ENCODE peak calls at places on chromosome 3, in seven cellular contexts. P is lower lobe of right lung, G is tibial artery, O is mesothelial cell of epicardium, W is HCT116, M is Panc1, K is HepG2. Y is an unnamed sample.

GRCh38 chr3:192802957-192803899 is 75.9 kb upstream of the FGF12 start:
- DNase-seq in P (no peak), G (no peak), O (no peak), W (peak), M (no peak), K (peak), Y (peak)

GRCh38 chr3:27325419-27325818 is 43.8 kb downstream of the NEK10 start:
- DNase-seq in P (no peak), G (no peak), O (no peak), W (no peak), M (no peak), K (no peak), Y (no peak)

GRCh38 chr3:191217331-191217730 is 18.3 kb downstream of the OSTN start:
- DNase-seq in P (no peak), G (no peak), O (no peak), W (no peak), M (no peak), K (no peak), Y (peak)

GRCh38 chr3:156507285-156507684 is 47.6 kb downstream of the SSR3 start:
- DNase-seq in P (no peak), G (no peak), O (no peak), W (no peak), M (no peak), K (no peak), Y (peak)

GRCh38 chr3:103440539-103441113 is 1005.8 kb downstream of the ZPLD1 start:
- DNase-seq in P (no peak), G (no peak), O (no peak), W (peak), M (no peak), K (no peak), Y (no peak)

GRCh38 chr3:151561878-151562277 is 101.0 kb upstream of the IGSF10 start:
- DNase-seq in P (no peak), G (no peak), O (no peak), W (no peak), M (no peak), K (no peak), Y (peak)

GRCh38 chr3:62892951-62893350 is 17.7 kb upstream of the CADPS start:
- DNase-seq in P (no peak), G (no peak), O (no peak), W (no peak), M (no peak), K (no peak), Y (no peak)

GRCh38 chr3:53159415-53160135 is 1.4 kb upstream of the PRKCD start:
- DNase-seq in P (no peak), G (no peak), O (no peak), W (no peak), M (no peak), K (peak), Y (no peak)

GRCh38 chr3:36597422-36597821 is 166.9 kb downstream of the DCLK3 start:
- DNase-seq in P (no peak), G (no peak), O (no peak), W (no peak), M (no peak), K (no peak), Y (peak)

GRCh38 chr3:30613135-30613825 is 6.9 kb downstream of the TGFBR2 start:
- DNase-seq in P (no peak), G (no peak), O (no peak), W (no peak), M (no peak), K (no peak), Y (no peak)

GRCh38 chr3:104685492-104685891 is 681.2 kb upstream of the ALCAM start:
- DNase-seq in P (no peak), G (no peak), O (no peak), W (no peak), M (no peak), K (no peak), Y (no peak)

GRCh38 chr3:74489393-74489792 is 125.1 kb downstream of the CNTN3 start:
- DNase-seq in P (no peak), G (no peak), O (no peak), W (no peak), M (no peak), K (no peak), Y (no peak)

GRCh38 chr3:174957081-174957480 is 97.9 kb downstream of the NAALADL2 start:
- DNase-seq in P (no peak), G (no peak), O (no peak), W (no peak), M (no peak), K (no peak), Y (peak)

GRCh38 chr3:13539671-13540070 is 9.3 kb upstream of the FBLN2 start:
- DNase-seq in P (no peak), G (peak), O (no peak), W (no peak), M (no peak), K (no peak), Y (no peak)

GRCh38 chr3:143436231-143436930 is 316.8 kb downstream of the CHST2 start:
- DNase-seq in P (no peak), G (no peak), O (no peak), W (no peak), M (no peak), K (no peak), Y (peak)

GRCh38 chr3:128554100-128554464 is 61.1 kb upstream of the GATA2 start:
- DNase-seq in P (no peak), G (peak), O (no peak), W (no peak), M (no peak), K (peak), Y (peak)

GRCh38 chr3:112773864-112774263 is 72.8 kb downstream of the CD200R1L start:
- DNase-seq in P (peak), G (no peak), O (no peak), W (no peak), M (peak), K (no peak), Y (peak)

GRCh38 chr3:8657804-8658311 is 13.3 kb upstream of the SSUH2 start:
- DNase-seq in P (no peak), G (peak), O (no peak), W (no peak), M (no peak), K (no peak), Y (no peak)

GRCh38 chr3:42095540-42095939 is 4.4 kb downstream of the TRAK1 start:
- DNase-seq in P (no peak), G (no peak), O (no peak), W (no peak), M (no peak), K (no peak), Y (no peak)

GRCh38 chr3:181623924-181624694 is 87.6 kb upstream of the SOX2 start:
- DNase-seq in P (no peak), G (no peak), O (no peak), W (peak), M (no peak), K (no peak), Y (peak)

GRCh38 chr3:25455316-25456232 is 27.5 kb downstream of the RARB start:
- DNase-seq in P (no peak), G (peak), O (no peak), W (no peak), M (no peak), K (no peak), Y (peak)

GRCh38 chr3:102006812-102007485 is 157.6 kb downstream of the NFKBIZ start:
- DNase-seq in P (no peak), G (peak), O (no peak), W (no peak), M (peak), K (no peak), Y (peak)

GRCh38 chr3:122458992-122459391 is 43.1 kb upstream of the WDR5B start:
- DNase-seq in P (no peak), G (no peak), O (no peak), W (peak), M (no peak), K (no peak), Y (peak)

GRCh38 chr3:188037116-188037718 is 116.7 kb upstream of the LPP start:
- DNase-seq in P (no peak), G (no peak), O (no peak), W (peak), M (no peak), K (peak), Y (peak)

GRCh38 chr3:40720863-40721262 is 196.1 kb downstream of the ZNF621 start:
- DNase-seq in P (no peak), G (no peak), O (no peak), W (no peak), M (no peak), K (no peak), Y (peak)

GRCh38 chr3:55639886-55640765 is 153.0 kb upstream of the WNT5A start:
- DNase-seq in P (no peak), G (no peak), O (no peak), W (no peak), M (no peak), K (no peak), Y (no peak)

GRCh38 chr3:189748046-189748445 is 116.9 kb downstream of the TP63 start:
- DNase-seq in P (no peak), G (no peak), O (no peak), W (no peak), M (no peak), K (no peak), Y (no peak)

GRCh38 chr3:165359005-165359404 is 162.8 kb upstream of the SLITRK3 start:
- DNase-seq in P (no peak), G (no peak), O (no peak), W (no peak), M (no peak), K (no peak), Y (no peak)

GRCh38 chr3:106957021-106957420 is 420.2 kb upstream of the CCDC54 start:
- DNase-seq in P (no peak), G (no peak), O (no peak), W (no peak), M (no peak), K (no peak), Y (peak)

GRCh38 chr3:189685854-189686253 is 54.7 kb downstream of the TP63 start:
- DNase-seq in P (no peak), G (no peak), O (no peak), W (peak), M (no peak), K (peak), Y (peak)

GRCh38 chr3:14879161-14879888 is 60.6 kb downstream of the FGD5 start:
- DNase-seq in P (no peak), G (peak), O (no peak), W (no peak), M (no peak), K (no peak), Y (peak)

GRCh38 chr3:41035445-41036022 is 163.8 kb upstream of the CTNNB1 start:
- DNase-seq in P (no peak), G (no peak), O (no peak), W (no peak), M (no peak), K (no peak), Y (no peak)

GRCh38 chr3:140906785-140907184 is 34.9 kb upstream of the SLC25A36 start:
- DNase-seq in P (no peak), G (no peak), O (no peak), W (no peak), M (no peak), K (no peak), Y (no peak)

GRCh38 chr3:73451276-73451973 is 173.3 kb downstream of the PDZRN3 start:
- DNase-seq in P (no peak), G (no peak), O (no peak), W (no peak), M (no peak), K (no peak), Y (peak)

GRCh38 chr3:119831022-119831421 is 49.1 kb downstream of the NR1I2 start:
- DNase-seq in P (no peak), G (no peak), O (no peak), W (no peak), M (no peak), K (no peak), Y (no peak)

GRCh38 chr3:177345049-177345972 is 148.0 kb upstream of the TBL1XR1 start:
- DNase-seq in P (peak), G (peak), O (peak), W (peak), M (peak), K (peak), Y (peak)

GRCh38 chr3:11535207-11535960 is 108.3 kb downstream of the VGLL4 start:
- DNase-seq in P (no peak), G (no peak), O (no peak), W (no peak), M (no peak), K (no peak), Y (no peak)

GRCh38 chr3:11534011-11534782 is 109.5 kb downstream of the VGLL4 start:
- DNase-seq in P (no peak), G (peak), O (no peak), W (no peak), M (no peak), K (no peak), Y (no peak)

GRCh38 chr3:11534783-11535081 is 109.0 kb downstream of the VGLL4 start:
- DNase-seq in P (no peak), G (no peak), O (no peak), W (no peak), M (no peak), K (no peak), Y (no peak)

GRCh38 chr3:11536936-11537612 is 106.6 kb downstream of the VGLL4 start:
- DNase-seq in P (no peak), G (no peak), O (no peak), W (no peak), M (no peak), K (no peak), Y (no peak)

GRCh38 chr3:11536132-11536935 is 107.4 kb downstream of the VGLL4 start:
- DNase-seq in P (no peak), G (peak), O (no peak), W (no peak), M (no peak), K (peak), Y (no peak)
- TF ChIP-seq CTCF in P (no peak), G (no peak), O (no peak), W (no peak), M (no peak), K (peak), Y (no peak)

DNA sequence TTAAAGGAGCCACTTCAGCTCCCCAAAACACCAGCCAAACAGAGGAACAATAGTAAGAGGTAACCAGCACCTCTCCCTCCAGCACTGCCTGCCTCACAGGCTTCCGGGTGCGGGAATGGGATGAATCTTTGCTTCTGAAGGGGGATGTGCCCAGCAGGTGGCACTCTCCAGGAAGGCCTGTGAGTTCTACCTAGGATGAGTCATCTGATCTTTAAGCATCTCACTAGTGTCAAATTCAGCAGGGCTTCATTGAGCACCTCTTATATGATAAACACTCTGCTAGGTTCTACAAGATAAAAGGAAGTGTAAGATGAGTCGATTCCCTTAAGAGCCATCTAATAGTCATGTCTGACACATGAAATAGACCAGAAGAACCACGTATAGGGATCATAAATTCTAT is 237.4 kb upstream of the UMPS start:
- DNase-seq in P (peak), G (no peak), O (no peak), W (peak), M (no peak), K (peak), Y (peak)
- TF ChIP-seq CTCF in P (peak), G (peak), O (no peak), W (peak), M (peak), K (peak), Y (peak)

DNA sequence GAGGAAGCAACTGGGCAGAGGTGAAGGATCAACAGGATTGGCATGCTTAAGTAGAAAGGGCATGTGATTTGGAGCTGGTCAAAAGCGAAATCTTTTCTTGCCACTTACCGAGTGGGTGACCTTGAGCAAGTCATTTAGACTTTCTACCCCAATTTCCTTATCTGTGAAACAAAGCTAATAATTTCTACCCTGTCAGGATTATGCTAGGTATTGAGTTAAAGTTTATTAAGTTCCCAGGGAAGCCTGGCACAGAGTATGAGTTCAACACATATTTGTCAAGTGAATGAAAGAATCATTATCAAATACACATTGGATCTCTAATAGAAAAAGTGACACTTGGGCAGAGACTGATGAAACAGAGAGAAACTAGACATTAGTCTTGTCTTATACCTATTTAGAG is 66.4 kb upstream of the FRMD4B start:
- DNase-seq in P (no peak), G (no peak), O (no peak), W (no peak), M (no peak), K (no peak), Y (no peak)
- TF ChIP-seq CTCF in P (no peak), G (no peak), O (no peak), W (no peak), M (no peak), K (no peak), Y (no peak)

GRCh38 chr3:133866141-133866540 is 29.5 kb downstream of the RAB6B start:
- DNase-seq in P (no peak), G (no peak), O (no peak), W (no peak), M (no peak), K (no peak), Y (no peak)

GRCh38 chr3:133862161-133862560 is 33.5 kb downstream of the RAB6B start:
- DNase-seq in P (no peak), G (no peak), O (no peak), W (no peak), M (no peak), K (no peak), Y (no peak)

GRCh38 chr3:133865136-133865855 is 30.4 kb downstream of the RAB6B start:
- DNase-seq in P (no peak), G (no peak), O (no peak), W (no peak), M (no peak), K (peak), Y (no peak)

GRCh38 chr3:133863865-133864264 is 31.8 kb downstream of the RAB6B start:
- DNase-seq in P (no peak), G (no peak), O (no peak), W (no peak), M (no peak), K (no peak), Y (no peak)

GRCh38 chr3:133864616-133865015 is 31.1 kb downstream of the RAB6B start:
- DNase-seq in P (no peak), G (no peak), O (no peak), W (no peak), M (no peak), K (no peak), Y (no peak)
- TF ChIP-seq CTCF in P (no peak), G (no peak), O (no peak), W (no peak), M (no peak), K (no peak), Y (no peak)

GRCh38 chr3:19046440-19046839 is 101.9 kb upstream of the KCNH8 start:
- DNase-seq in P (no peak), G (no peak), O (no peak), W (no peak), M (no peak), K (no peak), Y (peak)
- TF ChIP-seq CTCF in P (no peak), G (no peak), O (no peak), W (no peak), M (peak), K (peak), Y (no peak)

GRCh38 chr3:49803464-49804140 is 541 bp downstream of the INKA1 start:
- DNase-seq in P (peak), G (no peak), O (no peak), W (no peak), M (no peak), K (no peak), Y (no peak)
- TF ChIP-seq CTCF in P (no peak), G (peak), O (no peak), W (no peak), M (no peak), K (no peak), Y (no peak)

GRCh38 chr3:32888739-32889138 is 62.7 kb upstream of the CCR4 start:
- DNase-seq in P (no peak), G (no peak), O (no peak), W (no peak), M (no peak), K (no peak), Y (no peak)
- TF ChIP-seq CTCF in P (no peak), G (no peak), O (no peak), W (no peak), M (no peak), K (no peak), Y (no peak)

GRCh38 chr3:69012836-69013255 is 638 bp downstream of the EOGT start:
- DNase-seq in P (peak), G (peak), O (peak), W (no peak), M (no peak), K (peak), Y (peak)
- TF ChIP-seq CTCF in P (no peak), G (no peak), O (no peak), W (no peak), M (no peak), K (no peak), Y (no peak)

GRCh38 chr3:46076606-46077005 is 49.3 kb upstream of the XCR1 start:
- DNase-seq in P (no peak), G (no peak), O (no peak), W (no peak), M (no peak), K (no peak), Y (peak)
- TF ChIP-seq CTCF in P (peak), G (no peak), O (no peak), W (no peak), M (no peak), K (no peak), Y (peak)

GRCh38 chr3:123692041-123692440 is 107.2 kb upstream of the HACD2 start:
- DNase-seq in P (no peak), G (peak), O (no peak), W (no peak), M (no peak), K (no peak), Y (no peak)
- TF ChIP-seq CTCF in P (no peak), G (no peak), O (no peak), W (no peak), M (no peak), K (no peak), Y (no peak)